ENCODE peak calls at places on chromosomes 7 and 10, in eight cellular contexts. Y is cardiac fibroblast, L is thoracic aorta, O is neural progenitor cell, M is HFF-Myc, T is foreskin fibroblast, V is AG04450, X is astrocyte of the spinal cord. N is an unnamed sample.

GRCh38 chr7:141043621-141044020 is 28.9 kb upstream of the MRPS33 start:
- DNase-seq in Y (no peak), L (no peak), O (no peak), M (no peak), T (no peak), V (no peak), X (no peak), N (no peak)

GRCh38 chr7:152341039-152341913 is 94.5 kb downstream of the KMT2C start:
- DNase-seq in Y (peak; percentile 78), L (no peak), O (peak; percentile 34), M (peak; percentile 35), T (peak; percentile 80), V (peak; percentile 18), X (peak; percentile 68), N (no peak)

GRCh38 chr10:98684019-98684899 is 237.5 kb upstream of the HPS1 start:
- DNase-seq in Y (no peak), L (no peak), O (no peak), M (no peak), T (no peak), V (no peak), X (no peak), N (no peak)

GRCh38 chr10:86261933-86262665 is 104.5 kb downstream of the GRID1 start:
- DNase-seq in Y (no peak), L (no peak), O (peak; percentile 59), M (no peak), T (no peak), V (no peak), X (no peak), N (peak; percentile 37)

GRCh38 chr7:127874951-127875608 is 156.2 kb downstream of the LRRC4 start:
- DNase-seq in Y (no peak), L (no peak), O (no peak), M (no peak), T (peak; percentile 28), V (no peak), X (no peak), N (no peak)

GRCh38 chr10:131686781-131687419 is 213.9 kb upstream of the PPP2R2D start:
- DNase-seq in Y (no peak), L (no peak), O (peak; percentile 91), M (no peak), T (no peak), V (no peak), X (no peak), N (no peak)

GRCh38 chr7:100641860-100642533 is 645 bp upstream of the TFR2 start:
- DNase-seq in Y (no peak), L (no peak), O (no peak), M (no peak), T (no peak), V (no peak), X (no peak), N (no peak)

GRCh38 chr7:116626886-116627285 is 45.1 kb upstream of the MET start:
- DNase-seq in Y (no peak), L (no peak), O (no peak), M (no peak), T (no peak), V (no peak), X (no peak), N (no peak)

GRCh38 chr10:11441151-11441535 is 170.3 kb downstream of the USP6NL start:
- DNase-seq in Y (no peak), L (no peak), O (no peak), M (no peak), T (no peak), V (no peak), X (no peak), N (no peak)

GRCh38 chr10:31635415-31636065 is 293.1 kb downstream of the ARHGAP12 start:
- DNase-seq in Y (no peak), L (no peak), O (no peak), M (no peak), T (peak; percentile 62), V (no peak), X (no peak), N (no peak)

GRCh38 chr7:159031750-159032149 is 112.9 kb downstream of the VIPR2 start:
- DNase-seq in Y (no peak), L (no peak), O (no peak), M (no peak), T (no peak), V (no peak), X (no peak), N (no peak)

GRCh38 chr7:123494193-123494796 is 40.1 kb downstream of the IQUB start:
- DNase-seq in Y (peak; percentile 65), L (no peak), O (peak; percentile 23), M (peak; percentile 9), T (peak; percentile 50), V (no peak), X (peak; percentile 43), N (peak; percentile 18)

GRCh38 chr10:114548662-114549061 is 109.4 kb downstream of the ABLIM1 start:
- DNase-seq in Y (peak; percentile 77), L (no peak), O (peak; percentile 73), M (peak; percentile 46), T (peak; percentile 73), V (no peak), X (peak; percentile 46), N (peak; percentile 69)

GRCh38 chr10:89921422-89921821 is 220.0 kb downstream of the KIF20B start:
- DNase-seq in Y (no peak), L (no peak), O (no peak), M (no peak), T (no peak), V (no peak), X (peak; percentile 4), N (no peak)

GRCh38 chr10:80173441-80173840 is 31.9 kb downstream of the ANXA11 start:
- DNase-seq in Y (no peak), L (no peak), O (no peak), M (no peak), T (no peak), V (no peak), X (no peak), N (no peak)

GRCh38 chr10:48249763-48250351 is 24.6 kb downstream of the FRMPD2 start:
- DNase-seq in Y (no peak), L (no peak), O (no peak), M (no peak), T (no peak), V (no peak), X (no peak), N (no peak)

GRCh38 chr10:71482620-71483019 is 85.9 kb downstream of the CDH23 start:
- DNase-seq in Y (no peak), L (no peak), O (no peak), M (no peak), T (no peak), V (no peak), X (no peak), N (no peak)

GRCh38 chr7:132422502-132423101 is 153.7 kb downstream of the PLXNA4 start:
- DNase-seq in Y (peak; percentile 54), L (no peak), O (no peak), M (no peak), T (peak; percentile 16), V (no peak), X (peak; percentile 55), N (peak; percentile 2)

GRCh38 chr7:2758673-2759603 is 70.9 kb downstream of the AMZ1 start:
- DNase-seq in Y (no peak), L (no peak), O (no peak), M (no peak), T (no peak), V (no peak), X (no peak), N (no peak)

GRCh38 chr7:98930921-98931320 is 52.6 kb downstream of the TRRAP start:
- DNase-seq in Y (no peak), L (no peak), O (no peak), M (no peak), T (no peak), V (no peak), X (no peak), N (no peak)

GRCh38 chr7:43302773-43303172 is 190.3 kb downstream of the HECW1 start:
- DNase-seq in Y (no peak), L (no peak), O (no peak), M (no peak), T (no peak), V (no peak), X (no peak), N (no peak)

GRCh38 chr7:87709258-87709657 is 81.1 kb downstream of the RUNDC3B start:
- DNase-seq in Y (no peak), L (no peak), O (peak; percentile 42), M (no peak), T (no peak), V (no peak), X (no peak), N (no peak)

GRCh38 chr10:11337516-11337915 is 273.9 kb downstream of the USP6NL start:
- DNase-seq in Y (no peak), L (no peak), O (peak; percentile 17), M (no peak), T (no peak), V (no peak), X (no peak), N (no peak)

GRCh38 chr7:26381476-26382175 is 90.0 kb downstream of the SNX10 start:
- DNase-seq in Y (no peak), L (no peak), O (no peak), M (no peak), T (no peak), V (no peak), X (no peak), N (no peak)
- TF ChIP-seq CTCF in Y (no peak), L (no peak), O (no peak), M (no peak), T (no peak), V (no peak), X (no peak), N (no peak)

GRCh38 chr7:425794-426188 is 93.9 kb downstream of the PDGFA start:
- DNase-seq in Y (peak; percentile 32), L (no peak), O (no peak), M (no peak), T (no peak), V (no peak), X (no peak), N (no peak)
- H3K4me3 ChIP-seq in Y (no peak overlapping the region), L (peak overlapping the region; percentile 8), O (no peak overlapping the region), M (no peak overlapping the region), T (no peak overlapping the region), V (no peak overlapping the region), X (no peak overlapping the region), N (no peak overlapping the region)

DNA sequence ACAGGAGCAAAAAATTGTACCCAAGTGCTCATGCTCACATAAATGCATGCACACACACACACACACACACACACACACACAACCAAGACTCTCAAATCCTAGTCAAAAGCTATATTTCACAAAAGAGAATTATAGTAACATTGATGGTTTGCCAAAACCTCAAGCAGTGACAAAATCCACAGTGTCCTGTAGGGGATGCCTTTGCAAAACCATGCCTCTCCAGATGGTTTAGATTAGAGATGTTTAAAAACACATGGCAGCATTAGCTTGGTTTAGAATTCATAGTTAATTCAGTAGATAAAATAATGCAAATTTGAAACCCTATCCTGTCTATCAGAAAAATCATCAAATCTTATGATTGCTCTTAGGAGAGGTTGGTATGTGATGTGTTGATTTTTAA is 232.2 kb downstream of the DYNC1I1 start:
- DNase-seq in Y (no peak), L (no peak), O (no peak), M (peak; percentile 47), T (peak; percentile 64), V (no peak), X (peak; percentile 6), N (no peak)
- TF ChIP-seq CTCF in Y (peak; percentile 14), L (no peak), O (peak; percentile 12), M (peak; percentile 37), T (peak; percentile 19), V (no peak), X (peak; percentile 7), N (no peak)

DNA sequence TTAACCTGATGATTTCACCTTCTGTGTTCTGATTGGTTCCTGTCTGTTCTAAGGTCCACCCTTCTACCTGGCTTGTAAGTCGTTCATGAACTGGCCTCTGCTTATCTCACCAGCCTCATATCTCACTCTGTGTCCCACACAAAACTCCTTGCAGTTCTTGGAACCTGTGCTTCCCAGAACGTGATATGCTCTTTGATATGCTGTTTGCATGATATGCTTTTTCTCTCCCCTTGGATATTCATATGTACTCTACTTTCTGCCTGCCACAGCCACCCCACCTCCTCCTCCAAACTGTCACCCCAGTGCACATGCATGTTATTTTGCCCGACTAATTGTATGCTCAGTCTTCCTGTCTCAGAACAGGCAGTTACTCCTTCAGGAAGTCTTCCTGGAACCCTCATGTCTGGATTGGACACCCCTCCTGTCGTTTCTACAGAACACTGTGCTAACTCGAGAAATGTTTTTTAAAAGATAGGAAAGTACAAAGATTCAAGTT is 1.9 kb upstream of the ITPRIP start:
- DNase-seq in Y (no peak), L (no peak), O (no peak), M (no peak), T (no peak), V (no peak), X (no peak), N (peak; percentile 90)
- H3K4me3 ChIP-seq in Y (peak overlapping the region; percentile 95), L (peak overlapping the region; percentile 99), O (no peak overlapping the region), M (peak overlapping the region; percentile 90), T (peak overlapping the region; percentile 68), V (no peak overlapping the region), X (no peak overlapping the region), N (peak overlapping the region; percentile 71)

N was measured in LNCaP clone FGC.